ENCODE peak calls at places on chromosomes 1 and 21, in seven cellular contexts. One of them, this sample, is unnamed.
A peak's percentile ranks its signal among the peaks of the same experiment; 100 is the strongest.

GRCh38 chr21:38126677-38127271 is 130.0 kb upstream of the KCNJ15 start:
- DNase-seq in uterus: no peak
- DNase-seq in tibial nerve: peak; percentile 17
- DNase-seq in esophagus squamous epithelium: no peak
- DNase-seq in ovary: no peak
- DNase-seq in adrenal gland: peak; percentile 70
- DNase-seq in IMR-90: peak; percentile 33
- DNase-seq in this sample: no peak

GRCh38 chr1:15633756-15634420 is 16.6 kb downstream of the DDI2 start:
- DNase-seq in uterus: no peak
- DNase-seq in tibial nerve: no peak
- DNase-seq in esophagus squamous epithelium: no peak
- DNase-seq in ovary: no peak
- DNase-seq in adrenal gland: peak; percentile 53
- DNase-seq in IMR-90: no peak
- DNase-seq in this sample: no peak

GRCh38 chr21:42688841-42689371 is 35.5 kb downstream of the PDE9A start:
- DNase-seq in uterus: no peak
- DNase-seq in tibial nerve: no peak
- DNase-seq in esophagus squamous epithelium: no peak
- DNase-seq in ovary: no peak
- DNase-seq in adrenal gland: no peak
- DNase-seq in IMR-90: no peak
- DNase-seq in this sample: no peak

GRCh38 chr1:65990161-65990560 is 197.5 kb downstream of the PDE4B start:
- DNase-seq in uterus: no peak
- DNase-seq in tibial nerve: no peak
- DNase-seq in esophagus squamous epithelium: no peak
- DNase-seq in ovary: no peak
- DNase-seq in adrenal gland: no peak
- DNase-seq in IMR-90: no peak
- DNase-seq in this sample: no peak

GRCh38 chr21:33690874-33691273 is 48.6 kb downstream of the ITSN1 start:
- DNase-seq in uterus: no peak
- DNase-seq in tibial nerve: no peak
- DNase-seq in esophagus squamous epithelium: no peak
- DNase-seq in ovary: no peak
- DNase-seq in adrenal gland: no peak
- DNase-seq in IMR-90: no peak
- DNase-seq in this sample: no peak

GRCh38 chr1:119093721-119094120 is 46.7 kb downstream of the WARS2 start:
- DNase-seq in uterus: no peak
- DNase-seq in tibial nerve: no peak
- DNase-seq in esophagus squamous epithelium: no peak
- DNase-seq in ovary: no peak
- DNase-seq in adrenal gland: no peak
- DNase-seq in IMR-90: peak; percentile 23
- DNase-seq in this sample: no peak

GRCh38 chr1:96076589-96076988 is 645.0 kb upstream of the PTBP2 start:
- DNase-seq in uterus: no peak
- DNase-seq in tibial nerve: no peak
- DNase-seq in esophagus squamous epithelium: no peak
- DNase-seq in ovary: no peak
- DNase-seq in adrenal gland: no peak
- DNase-seq in IMR-90: no peak
- DNase-seq in this sample: no peak

GRCh38 chr1:178551940-178552339 is 39.0 kb downstream of the TEX35 start:
- DNase-seq in uterus: no peak
- DNase-seq in tibial nerve: no peak
- DNase-seq in esophagus squamous epithelium: no peak
- DNase-seq in ovary: no peak
- DNase-seq in adrenal gland: no peak
- DNase-seq in IMR-90: no peak
- DNase-seq in this sample: peak; percentile 47

GRCh38 chr1:224894915-224895314 is 34.6 kb upstream of the DNAH14 start:
- DNase-seq in uterus: no peak
- DNase-seq in tibial nerve: no peak
- DNase-seq in esophagus squamous epithelium: no peak
- DNase-seq in ovary: no peak
- DNase-seq in adrenal gland: no peak
- DNase-seq in IMR-90: peak; percentile 8
- DNase-seq in this sample: peak; percentile 66

DNA sequence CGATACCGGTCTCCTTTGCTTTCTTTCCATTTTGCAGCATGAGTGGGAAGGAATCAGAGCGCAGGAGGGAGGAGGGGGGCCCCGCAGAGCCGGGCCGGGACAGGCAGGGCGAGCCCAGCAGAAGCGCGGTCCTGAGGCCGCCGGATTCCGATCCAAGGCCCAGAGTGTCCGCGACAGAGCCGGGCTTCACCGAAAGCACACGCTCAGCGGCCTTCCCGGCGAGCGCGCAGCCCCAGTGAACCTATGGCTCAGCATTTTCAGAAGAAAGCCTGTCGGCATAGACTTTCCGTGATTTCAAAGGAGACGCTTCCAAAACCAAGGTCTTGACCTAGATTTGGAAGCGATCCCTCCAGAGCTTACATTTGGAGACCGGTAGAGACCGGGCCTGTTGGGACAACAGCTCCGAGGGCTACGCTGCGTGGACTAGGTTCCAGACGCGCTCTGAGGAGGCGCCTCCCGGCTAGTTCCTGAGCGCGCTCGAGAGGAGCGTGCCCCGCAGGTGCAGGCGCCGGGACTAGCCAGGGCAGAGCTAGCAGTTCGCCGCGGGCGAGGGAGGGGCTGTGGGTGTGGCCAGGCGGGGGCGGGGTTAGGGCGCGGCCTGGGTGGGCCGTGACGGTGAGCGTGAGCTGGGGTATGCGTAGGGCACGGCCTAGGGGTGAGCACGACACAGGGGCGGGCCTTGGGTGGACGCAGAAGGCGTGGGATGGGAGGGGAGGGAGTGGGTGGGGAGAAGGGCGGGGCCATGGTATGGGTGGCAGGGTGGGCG is 27.8 kb upstream of the PRSS38 start:
- DNase-seq in uterus: peak; percentile 95
- DNase-seq in tibial nerve: peak; percentile 79
- DNase-seq in esophagus squamous epithelium: peak; percentile 74
- DNase-seq in ovary: peak; percentile 80
- DNase-seq in adrenal gland: peak; percentile 96
- DNase-seq in IMR-90: peak; percentile 93
- DNase-seq in this sample: peak; percentile 97
- TF ChIP-seq POLR2A in uterus: peak; percentile 28
- TF ChIP-seq POLR2A in tibial nerve: peak; percentile 56
- TF ChIP-seq POLR2A in esophagus squamous epithelium: peak; percentile 68
- TF ChIP-seq POLR2A in ovary: no peak
- TF ChIP-seq POLR2A in adrenal gland: no peak
- TF ChIP-seq POLR2A in IMR-90: no peak
- TF ChIP-seq POLR2A in this sample: no peak

GRCh38 chr1:22277662-22278061 is 134.8 kb upstream of the WNT4 start:
- DNase-seq in uterus: no peak
- DNase-seq in tibial nerve: no peak
- DNase-seq in esophagus squamous epithelium: no peak
- DNase-seq in ovary: no peak
- DNase-seq in adrenal gland: no peak
- DNase-seq in IMR-90: no peak
- DNase-seq in this sample: no peak

GRCh38 chr1:22273686-22274681 is 131.1 kb upstream of the WNT4 start:
- DNase-seq in uterus: no peak
- DNase-seq in tibial nerve: no peak
- DNase-seq in esophagus squamous epithelium: no peak
- DNase-seq in ovary: no peak
- DNase-seq in adrenal gland: no peak
- DNase-seq in IMR-90: peak; percentile 4
- DNase-seq in this sample: no peak

GRCh38 chr1:22276396-22276748 is 133.5 kb upstream of the WNT4 start:
- DNase-seq in uterus: no peak
- DNase-seq in tibial nerve: no peak
- DNase-seq in esophagus squamous epithelium: no peak
- DNase-seq in ovary: no peak
- DNase-seq in adrenal gland: no peak
- DNase-seq in IMR-90: no peak
- DNase-seq in this sample: no peak

GRCh38 chr1:22275211-22275610 is 132.3 kb upstream of the WNT4 start:
- DNase-seq in uterus: no peak
- DNase-seq in tibial nerve: no peak
- DNase-seq in esophagus squamous epithelium: no peak
- DNase-seq in ovary: no peak
- DNase-seq in adrenal gland: no peak
- DNase-seq in IMR-90: no peak
- DNase-seq in this sample: no peak

DNA sequence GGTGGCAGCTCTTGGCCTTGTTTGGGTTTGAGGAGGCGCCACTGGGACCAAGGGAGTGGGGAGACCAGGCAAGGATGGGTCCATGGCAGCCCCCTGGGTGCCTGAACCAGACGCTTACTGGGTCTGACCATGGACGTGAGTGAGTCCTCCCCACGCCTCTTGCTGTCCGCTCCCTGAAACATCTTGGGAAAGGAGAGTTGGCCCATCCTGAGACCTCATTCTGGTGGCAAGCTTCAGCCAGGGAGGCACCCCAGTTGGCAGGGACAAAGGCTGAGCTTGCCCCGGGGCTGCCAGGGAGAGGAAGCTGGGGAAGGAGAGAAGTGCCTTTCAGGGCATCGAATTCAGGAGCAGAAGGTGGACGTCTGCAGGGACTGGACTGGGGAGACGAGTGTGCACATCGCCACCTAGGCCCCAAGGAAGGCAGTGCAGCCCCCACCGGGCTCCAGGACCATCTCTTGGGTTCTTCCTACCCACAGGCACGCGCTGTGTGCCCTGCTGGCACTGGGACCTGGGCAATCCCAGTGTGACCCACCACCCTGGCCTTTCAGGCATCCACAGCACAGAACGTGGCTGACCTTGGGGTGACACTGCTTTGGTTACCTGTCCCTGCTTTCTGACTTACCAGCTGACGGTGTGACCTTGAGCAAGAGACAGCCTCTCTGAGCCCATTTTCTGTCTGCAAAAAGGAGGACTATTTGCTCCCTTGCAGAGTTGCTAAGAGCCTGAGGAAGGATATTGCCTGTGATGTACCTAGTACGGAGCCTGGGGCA is 132.9 kb upstream of the WNT4 start:
- DNase-seq in uterus: peak; percentile 25
- DNase-seq in tibial nerve: no peak
- DNase-seq in esophagus squamous epithelium: no peak
- DNase-seq in ovary: peak; percentile 59
- DNase-seq in adrenal gland: peak; percentile 73
- DNase-seq in IMR-90: peak; percentile 49
- DNase-seq in this sample: no peak
- H3K27me3 ChIP-seq in uterus: no peaks in the 10 kb centered on the region
- H3K27me3 ChIP-seq in tibial nerve: no peaks in the 10 kb centered on the region
- H3K27me3 ChIP-seq in esophagus squamous epithelium: peaks cover 11% of the 10 kb centered on the region
- H3K27me3 ChIP-seq in ovary: no peaks in the 10 kb centered on the region
- H3K27me3 ChIP-seq in adrenal gland: no peaks in the 10 kb centered on the region
- H3K27me3 ChIP-seq in IMR-90: peaks cover 50% of the 10 kb centered on the region
- H3K27me3 ChIP-seq in this sample: no peaks in the 10 kb centered on the region

GRCh38 chr1:226875641-226876295 is 5.4 kb downstream of the PSEN2 start:
- DNase-seq in uterus: peak; percentile 39
- DNase-seq in tibial nerve: no peak
- DNase-seq in esophagus squamous epithelium: no peak
- DNase-seq in ovary: no peak
- DNase-seq in adrenal gland: peak; percentile 73
- DNase-seq in IMR-90: peak; percentile 51
- DNase-seq in this sample: no peak
- TF ChIP-seq POLR2A in uterus: no peak
- TF ChIP-seq POLR2A in tibial nerve: no peak
- TF ChIP-seq POLR2A in esophagus squamous epithelium: no peak
- TF ChIP-seq POLR2A in ovary: no peak
- TF ChIP-seq POLR2A in adrenal gland: no peak
- TF ChIP-seq POLR2A in IMR-90: no peak
- TF ChIP-seq POLR2A in this sample: no peak

DNA sequence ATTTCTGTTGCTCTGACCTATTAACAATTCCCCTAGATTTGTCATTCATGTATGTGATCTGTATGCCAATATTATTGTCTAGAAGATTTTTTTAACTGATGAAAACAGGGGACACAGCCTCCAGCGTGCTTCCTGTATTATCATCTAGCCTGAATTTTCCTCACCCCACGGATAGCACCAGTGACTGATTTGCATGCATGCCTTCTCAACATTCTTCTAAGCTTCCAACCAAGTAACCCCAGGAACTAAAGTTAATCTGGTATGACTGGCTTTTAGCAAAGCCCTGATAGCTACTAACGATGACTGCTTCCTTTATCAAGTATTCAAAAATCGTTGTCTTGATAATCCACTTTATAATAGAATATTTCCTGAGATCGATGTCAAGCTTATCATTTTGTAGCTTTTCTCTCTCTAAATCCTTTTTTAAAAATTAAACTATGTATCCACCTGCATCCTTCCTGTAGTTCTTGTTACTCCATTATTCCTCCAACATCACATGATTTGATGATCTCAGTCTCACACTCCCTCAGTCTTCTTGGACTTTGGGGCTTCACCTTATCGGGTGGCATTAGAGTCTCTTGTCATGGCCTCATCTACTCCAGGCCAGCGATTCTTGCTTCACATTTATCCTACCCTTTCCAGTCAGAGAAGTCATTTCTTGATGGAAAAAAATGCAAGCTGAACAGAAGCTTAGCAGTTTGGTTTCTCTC is 19.0 kb downstream of the BCAR3 start:
- DNase-seq in uterus: no peak
- DNase-seq in tibial nerve: no peak
- DNase-seq in esophagus squamous epithelium: no peak
- DNase-seq in ovary: no peak
- DNase-seq in adrenal gland: no peak
- DNase-seq in IMR-90: peak; percentile 38
- DNase-seq in this sample: no peak
- H3K27me3 ChIP-seq in uterus: no peaks in the 10 kb centered on the region
- H3K27me3 ChIP-seq in tibial nerve: no peaks in the 10 kb centered on the region
- H3K27me3 ChIP-seq in esophagus squamous epithelium: no peaks in the 10 kb centered on the region
- H3K27me3 ChIP-seq in ovary: no peaks in the 10 kb centered on the region
- H3K27me3 ChIP-seq in adrenal gland: no peaks in the 10 kb centered on the region
- H3K27me3 ChIP-seq in IMR-90: no peaks in the 10 kb centered on the region
- H3K27me3 ChIP-seq in this sample: no peaks in the 10 kb centered on the region

DNA sequence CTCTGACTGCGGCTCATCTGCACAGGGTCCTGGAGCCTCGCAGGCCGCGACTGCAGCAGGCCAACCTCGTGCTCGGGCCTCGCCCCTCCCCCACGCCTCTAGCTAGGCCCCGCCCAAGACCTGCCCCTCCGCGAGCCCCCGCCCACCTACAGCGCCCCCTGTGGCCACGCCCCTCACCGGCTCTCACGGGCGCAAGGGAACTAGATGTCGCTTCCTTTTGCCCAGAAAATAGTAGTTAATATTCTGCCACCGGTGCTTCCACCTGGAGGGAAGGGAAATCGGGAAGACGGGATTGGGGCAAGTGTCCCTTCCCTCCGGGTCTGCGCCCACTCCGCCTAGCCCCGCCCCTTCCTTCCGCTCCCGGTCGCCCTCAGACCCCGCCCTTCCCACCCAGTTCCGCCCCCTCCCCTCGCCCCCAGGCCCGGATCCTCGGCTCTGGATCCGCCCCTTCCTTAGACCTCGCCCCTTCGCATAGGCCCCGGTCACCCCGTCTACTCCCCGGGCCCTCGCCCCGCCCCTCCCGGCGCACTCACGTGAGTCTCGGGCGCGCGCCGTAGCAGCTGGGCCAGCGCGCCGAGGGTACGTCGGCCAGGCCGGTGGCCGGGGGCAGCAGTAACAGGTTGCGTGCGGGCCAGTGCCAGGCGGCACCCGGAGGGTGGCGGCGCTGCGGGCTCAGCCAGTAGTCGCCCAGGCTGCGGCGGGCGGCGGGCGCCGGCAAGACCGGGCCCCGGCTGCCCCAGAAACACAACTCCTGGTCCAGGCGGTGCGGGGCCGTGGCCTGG is 11.0 kb downstream of the FAM229A start:
- DNase-seq in uterus: peak; percentile 96
- DNase-seq in tibial nerve: peak; percentile 89
- DNase-seq in esophagus squamous epithelium: peak; percentile 37
- DNase-seq in ovary: peak; percentile 95
- DNase-seq in adrenal gland: peak; percentile 96
- DNase-seq in IMR-90: peak; percentile 88
- DNase-seq in this sample: peak; percentile 98
- TF ChIP-seq POLR2A in uterus: peak; percentile 86
- TF ChIP-seq POLR2A in tibial nerve: peak; percentile 96
- TF ChIP-seq POLR2A in esophagus squamous epithelium: peak; percentile 83
- TF ChIP-seq POLR2A in ovary: peak; percentile 95
- TF ChIP-seq POLR2A in adrenal gland: peak; percentile 93
- TF ChIP-seq POLR2A in IMR-90: peak; percentile 85
- TF ChIP-seq POLR2A in this sample: peak; percentile 91